ENCODE peak calls at places on chromosomes 1 and 21, in five cellular contexts. D is fibroblast of lung, I is brain microvascular endothelial cell, Y is sigmoid colon, G is BJ. H is an unnamed sample. For H3K36me3, the result is how much of the 10 kb centered on the place peaks cover.

GRCh38 chr1:247268390-247269045 is 12.6 kb downstream of the VN1R5 start:
- DNase-seq in D (peak), I (no peak), Y (no peak), G (no peak), H (no peak)

GRCh38 chr1:182163821-182164223 is 102.3 kb upstream of the ZNF648 start:
- DNase-seq in D (no peak), I (no peak), Y (peak), G (no peak), H (no peak)

GRCh38 chr1:78054972-78055371 is 9.2 kb downstream of the GIPC2 start:
- DNase-seq in D (no peak), I (no peak), Y (no peak), G (no peak), H (no peak)

GRCh38 chr1:44636711-44637589 is 37.3 kb downstream of the TMEM53 start:
- DNase-seq in D (peak), I (no peak), Y (no peak), G (no peak), H (no peak)

GRCh38 chr1:209823143-209824041 is 4.4 kb upstream of the UTP25 start:
- DNase-seq in D (peak), I (peak), Y (no peak), G (no peak), H (no peak)

GRCh38 chr1:102535829-102536505 is 539.2 kb upstream of the OLFM3 start:
- DNase-seq in D (no peak), I (no peak), Y (no peak), G (no peak), H (no peak)

GRCh38 chr1:18917071-18917799 is 14.9 kb upstream of the ALDH4A1 start:
- DNase-seq in D (no peak), I (no peak), Y (no peak), G (no peak), H (no peak)

GRCh38 chr1:63713627-63714481 is 60.0 kb upstream of the ROR1 start:
- DNase-seq in D (peak), I (peak), Y (peak), G (peak), H (no peak)

GRCh38 chr1:2236695-2237677 is 8.9 kb downstream of the SKI start:
- DNase-seq in D (no peak), I (no peak), Y (no peak), G (no peak), H (no peak)

GRCh38 chr1:34176830-34177613 is at the start of gene C1orf94:
- DNase-seq in D (no peak), I (no peak), Y (no peak), G (no peak), H (no peak)

GRCh38 chr1:218346391-218347204 is 1.5 kb downstream of the TGFB2 start:
- DNase-seq in D (peak), I (no peak), Y (peak), G (no peak), H (no peak)

GRCh38 chr1:214568328-214568727 is 16.9 kb upstream of the PTPN14 start:
- DNase-seq in D (peak), I (no peak), Y (no peak), G (no peak), H (no peak)

GRCh38 chr1:119544165-119544762 is 37.3 kb downstream of the HSD3B1 start:
- DNase-seq in D (no peak), I (no peak), Y (no peak), G (no peak), H (no peak)

GRCh38 chr1:37391181-37391949 is 83.0 kb upstream of the ZC3H12A start:
- DNase-seq in D (no peak), I (no peak), Y (no peak), G (no peak), H (no peak)

GRCh38 chr1:23910553-23911246 is 2.5 kb downstream of the CNR2 start:
- DNase-seq in D (no peak), I (no peak), Y (no peak), G (no peak), H (no peak)

DNA sequence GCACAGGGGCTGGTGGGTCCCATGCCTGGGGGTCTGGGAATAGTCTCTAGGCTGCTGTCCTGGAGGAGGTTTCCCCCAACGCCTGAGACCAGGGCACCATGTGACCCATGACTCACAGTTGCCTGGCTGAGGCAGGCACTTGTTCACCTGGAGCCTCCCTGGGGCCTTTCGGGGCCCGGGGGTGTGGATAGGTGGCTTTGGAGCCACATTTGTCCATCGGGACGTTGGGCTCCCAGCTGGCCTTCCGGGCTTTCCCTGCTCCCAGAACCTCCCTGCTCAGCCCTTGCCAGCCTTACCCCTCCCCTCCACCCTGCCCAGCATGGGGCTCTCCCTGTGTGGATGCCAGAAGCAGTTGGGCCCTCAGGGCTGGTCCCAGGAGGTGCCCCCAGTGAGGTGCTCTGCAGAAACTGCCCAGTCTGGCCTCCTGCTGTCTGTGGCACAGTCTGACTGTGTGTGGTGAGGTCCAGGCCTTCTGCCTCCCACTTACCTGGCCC is 14.2 kb downstream of the COL6A1 start:
- DNase-seq in D (no peak), I (no peak), Y (peak), G (no peak), H (no peak)
- H3K36me3 ChIP-seq in D (half or more), I (half or more), Y (half or more), G (half or more), H (under half)

GRCh38 chr21:14543983-14544382 is 2.1 kb downstream of the SAMSN1 start:
- DNase-seq in D (no peak), I (no peak), Y (no peak), G (no peak), H (no peak)
- H3K4me3 ChIP-seq in D (no peak), I (no peak), Y (no peak), G (no peak), H (no peak)

DNA sequence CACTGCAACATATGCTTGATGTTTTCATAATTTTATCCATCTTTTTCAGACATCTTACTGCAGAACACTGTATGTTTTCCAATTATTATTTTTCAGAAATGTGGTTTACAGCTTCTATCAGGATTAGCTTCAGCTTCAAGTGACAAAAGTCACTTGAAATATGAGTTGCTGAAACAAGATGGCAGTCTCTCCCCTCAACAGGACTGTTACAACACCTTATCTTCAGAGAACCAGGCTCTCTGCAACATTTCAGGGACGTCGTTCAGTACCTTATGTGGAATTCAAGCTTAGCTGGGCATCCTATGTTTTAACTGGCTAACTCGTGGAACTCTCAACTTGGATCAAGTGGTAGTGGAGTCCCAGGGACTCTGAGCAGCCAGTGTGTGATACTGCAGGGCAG is 2.0 kb upstream of the UBE2G2 start:
- DNase-seq in D (no peak), I (no peak), Y (no peak), G (no peak), H (no peak)
- H3K36me3 ChIP-seq in D (under half), I (under half), Y (under half), G (under half), H (under half)

DNA sequence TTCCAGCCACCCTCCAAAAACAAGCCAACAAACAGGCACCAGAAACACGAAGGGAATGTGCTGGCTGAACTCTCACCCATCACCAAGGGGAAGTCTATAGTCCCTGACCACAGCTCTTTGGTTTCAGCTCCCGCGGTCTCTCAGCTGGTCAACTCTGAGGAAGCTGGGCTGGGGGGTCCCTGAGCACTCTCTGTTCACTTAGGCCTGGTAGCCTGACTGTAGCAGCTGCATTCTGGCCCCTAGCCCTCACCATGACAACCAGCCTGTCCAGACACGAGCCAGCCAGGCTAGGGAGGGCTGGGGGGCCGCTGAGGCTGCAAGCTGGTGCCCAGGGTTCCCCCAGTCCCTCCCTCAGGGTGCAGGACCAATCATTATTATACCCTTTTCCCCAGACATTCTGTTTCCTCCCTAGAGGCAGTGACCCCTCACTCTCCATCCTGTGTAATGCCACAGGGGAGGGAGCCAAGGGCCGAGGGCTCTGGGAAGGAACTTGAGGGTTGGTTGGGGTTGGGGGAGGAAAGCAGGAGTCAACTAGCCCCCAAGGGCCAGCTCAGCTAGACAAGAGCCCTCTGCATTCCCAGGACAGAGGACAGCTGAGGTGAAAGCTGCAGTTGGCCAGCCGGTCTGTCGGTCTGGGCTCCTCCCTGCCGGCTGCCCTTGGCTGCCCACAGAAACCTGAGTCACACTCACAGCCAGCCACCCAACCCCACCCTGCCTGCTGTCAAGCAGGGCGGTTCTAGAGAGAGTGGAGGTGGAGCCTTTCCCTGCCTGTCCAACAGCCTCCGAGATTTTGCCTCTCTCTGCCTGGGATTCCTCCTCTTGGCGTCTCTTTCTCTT is 1.2 kb upstream of the TRAPPC3 start:
- DNase-seq in D (peak), I (peak), Y (peak), G (peak), H (peak)
- H3K4me3 ChIP-seq in D (peak), I (peak), Y (no peak), G (no peak), H (no peak)

GRCh38 chr1:11204396-11205190 is 15.4 kb downstream of the ANGPTL7 start:
- DNase-seq in D (no peak), I (no peak), Y (no peak), G (no peak), H (no peak)
- H3K36me3 ChIP-seq in D (under half), I (under half), Y (under half), G (under half), H (under half)

GRCh38 chr1:183783342-183783741 is 21.6 kb upstream of the RGL1 start:
- DNase-seq in D (no peak), I (no peak), Y (no peak), G (no peak), H (no peak)
- H3K4me3 ChIP-seq in D (no peak), I (no peak), Y (no peak), G (no peak), H (no peak)

GRCh38 chr1:151293093-151293492 is 11.0 kb downstream of the ZNF687 start:
- DNase-seq in D (no peak), I (no peak), Y (no peak), G (no peak), H (no peak)

GRCh38 chr1:151289991-151290708 is 8.1 kb downstream of the ZNF687 start:
- DNase-seq in D (no peak), I (no peak), Y (no peak), G (no peak), H (no peak)

GRCh38 chr1:151292207-151293030 is 10.3 kb downstream of the ZNF687 start:
- DNase-seq in D (no peak), I (no peak), Y (no peak), G (no peak), H (no peak)

GRCh38 chr1:151290709-151291303 is 8.7 kb downstream of the ZNF687 start:
- DNase-seq in D (no peak), I (no peak), Y (no peak), G (no peak), H (no peak)

GRCh38 chr1:151294748-151295462 is 12.8 kb downstream of the ZNF687 start:
- DNase-seq in D (no peak), I (no peak), Y (no peak), G (no peak), H (no peak)
- H3K36me3 ChIP-seq in D (under half), I (half or more), Y (half or more), G (half or more), H (under half)